ENCODE peak calls at places on chromosome 19, in ten cellular contexts. J is thoracic aorta; S is activated CD8-positive, alpha-beta T cell treated with anti-CD3 and anti-CD28 coated beads, Interleukin-2, amount 10 ng/mL, durations not matched to agents 7 days and 5 days; Y is astrocyte of the hippocampus; E is neural crest cell; N is Kasumi-1; V is substantia nigra; L is M059J; Z is activated T-cell treated with anti-CD3 and anti-CD28 coated beads, Interleukin-2, amount 50 U/mL, for 48 hours; T is lung. X is an unnamed sample.
A peak's percentile ranks its signal among the peaks of the same experiment; 100 is the strongest.

GRCh38 chr19:16104722-16105121 is 7.0 kb upstream of the RAB8A start:
- DNase-seq in V (no peak), L (peak; percentile 32), J (no peak), E (no peak), Y (no peak), N (no peak), Z (no peak), T (no peak), S (no peak), X (no peak)

GRCh38 chr19:19742773-19743172 is 9.9 kb upstream of the ZNF14 start:
- DNase-seq in L (no peak), Y (no peak), N (no peak), V (no peak), J (no peak), T (no peak), S (no peak), Z (no peak), E (no peak), X (no peak)

GRCh38 chr19:51467864-51468544 is 9.8 kb upstream of the SIGLEC8 start:
- DNase-seq in J (no peak), V (no peak), S (no peak), E (no peak), Y (no peak), T (no peak), N (peak; percentile 89), Z (no peak), L (no peak), X (peak; percentile 27)

GRCh38 chr19:48835734-48836088 is 580 bp downstream of the HSD17B14 start:
- DNase-seq in T (peak; percentile 92), L (peak; percentile 91), S (peak; percentile 97), J (peak; percentile 80), Y (peak; percentile 94), N (peak; percentile 86), E (peak; percentile 91), V (peak; percentile 90), Z (peak; percentile 98), X (peak; percentile 98)

GRCh38 chr19:17248011-17248776 is 2.5 kb upstream of the NR2F6 start:
- DNase-seq in N (no peak), Z (no peak), J (no peak), S (no peak), E (peak; percentile 63), Y (no peak), V (no peak), L (no peak), T (no peak), X (no peak)

GRCh38 chr19:12550951-12551832 is at the start of gene ZNF564:
- DNase-seq in Y (peak; percentile 98), T (peak; percentile 97), N (peak; percentile 100), Z (peak; percentile 93), J (peak; percentile 90), V (peak; percentile 98), S (peak; percentile 98), L (peak; percentile 99), E (peak; percentile 85), X (peak; percentile 98)

GRCh38 chr19:56839665-56840451 is 668 bp downstream of the PEG3 start:
- DNase-seq in E (no peak), V (peak; percentile 99), N (no peak), L (peak; percentile 94), T (peak; percentile 86), Z (no peak), S (no peak), Y (peak; percentile 94), J (peak; percentile 94), X (peak; percentile 99)

GRCh38 chr19:40165362-40165937 is 25.8 kb upstream of the MAP3K10 start:
- DNase-seq in V (peak; percentile 13), Y (peak; percentile 19), N (peak; percentile 78), J (no peak), S (peak; percentile 77), Z (peak; percentile 83), L (peak; percentile 46), E (peak; percentile 50), T (peak; percentile 36), X (no peak)

GRCh38 chr19:37790244-37790925 is 11.0 kb upstream of the ZNF573 start:
- DNase-seq in E (no peak), Z (no peak), V (no peak), S (no peak), Y (no peak), L (no peak), N (no peak), J (no peak), T (no peak), X (no peak)

GRCh38 chr19:43395561-43395960 is 19.1 kb upstream of the TEX101 start:
- DNase-seq in S (no peak), N (no peak), Z (no peak), Y (no peak), V (no peak), J (no peak), E (no peak), L (no peak), T (no peak), X (no peak)

GRCh38 chr19:12987190-12987589 is 8.1 kb upstream of the NFIX start:
- DNase-seq in T (no peak), N (no peak), V (no peak), L (no peak), Y (peak; percentile 0), J (no peak), E (no peak), Z (no peak), S (no peak), X (no peak)

GRCh38 chr19:14059093-14059480 is 2.8 kb downstream of the PALM3 start:
- DNase-seq in E (peak; percentile 36), J (no peak), T (no peak), N (peak; percentile 17), S (peak; percentile 67), Z (peak; percentile 71), V (no peak), L (no peak), Y (no peak), X (no peak)